ENCODE peak calls at places on chromosomes 7 and 10, in eight cellular contexts. U is heart right ventricle, B is fibroblast of lung, D is GM12865, V is endodermal cell, F is AG04450, O is right lobe of liver, S is fibroblast of pulmonary artery. I is an unnamed sample.

GRCh38 chr10:126376956-126377355 is 11.3 kb downstream of the ADAM12 start:
- DNase-seq in S (peak), F (no peak), D (no peak), V (no peak), B (peak), U (no peak), O (no peak), I (peak)

GRCh38 chr10:117886766-117887165 is 160.0 kb downstream of the RAB11FIP2 start:
- DNase-seq in U (no peak), O (no peak), B (no peak), F (no peak), V (no peak), D (no peak), S (no peak), I (no peak)

GRCh38 chr10:133334495-133335237 is 2.0 kb downstream of the CALY start:
- DNase-seq in D (no peak), B (no peak), F (no peak), O (no peak), S (no peak), V (peak), U (no peak), I (no peak)

GRCh38 chr10:35447693-35448407 is 111.5 kb downstream of the CCNY start:
- DNase-seq in D (no peak), F (no peak), B (peak), V (peak), O (peak), S (peak), U (no peak), I (peak)

GRCh38 chr7:36407636-36408550 is 18.2 kb downstream of the ANLN start:
- DNase-seq in O (no peak), D (no peak), F (no peak), U (no peak), V (no peak), B (no peak), S (no peak), I (no peak)

GRCh38 chr10:117360016-117360415 is 15.2 kb downstream of the PDZD8 start:
- DNase-seq in S (no peak), D (no peak), O (no peak), U (no peak), B (peak), V (no peak), F (no peak), I (no peak)

GRCh38 chr10:66928791-66929190 is 3.0 kb downstream of the LRRTM3 start:
- DNase-seq in F (no peak), S (no peak), V (no peak), B (no peak), U (no peak), O (no peak), D (no peak), I (no peak)

GRCh38 chr10:83606275-83606674 is 533.0 kb upstream of the GHITM start:
- DNase-seq in V (peak), F (no peak), S (peak), B (peak), D (no peak), U (no peak), O (no peak), I (peak)

GRCh38 chr10:59678884-59679301 is 30.8 kb downstream of the SLC16A9 start:
- DNase-seq in D (peak), F (no peak), B (peak), U (no peak), V (no peak), O (no peak), S (peak), I (no peak)

GRCh38 chr10:34526758-34527730 is 288.1 kb downstream of the PARD3 start:
- DNase-seq in F (peak), O (no peak), B (peak), S (peak), U (peak), V (peak), D (peak), I (peak)

GRCh38 chr10:110215286-110215685 is 7.9 kb downstream of the MXI1 start:
- DNase-seq in O (no peak), U (no peak), B (no peak), D (no peak), F (no peak), S (no peak), V (no peak), I (no peak)

GRCh38 chr7:99643464-99643863 is 26.7 kb downstream of the ZSCAN25 start:
- DNase-seq in S (no peak), U (no peak), D (no peak), O (no peak), F (no peak), V (no peak), B (no peak), I (no peak)

GRCh38 chr10:121324678-121325213 is 273.5 kb downstream of the FGFR2 start:
- DNase-seq in O (no peak), B (no peak), F (no peak), S (no peak), V (peak), D (no peak), U (no peak), I (no peak)

GRCh38 chr10:6348091-6348862 is 145.5 kb downstream of the PFKFB3 start:
- DNase-seq in V (peak), F (no peak), D (peak), U (peak), O (no peak), S (no peak), B (peak), I (no peak)

GRCh38 chr7:105887569-105888199 is 11.3 kb upstream of the ATXN7L1 start:
- DNase-seq in F (no peak), V (no peak), B (no peak), D (no peak), O (no peak), U (no peak), S (no peak), I (no peak)

GRCh38 chr7:34931739-34932138 is 105.5 kb downstream of the DPY19L1 start:
- DNase-seq in D (no peak), U (no peak), B (no peak), F (no peak), O (no peak), V (no peak), S (no peak), I (no peak)

GRCh38 chr10:63697956-63698814 is 177.0 kb downstream of the REEP3 start:
- DNase-seq in S (no peak), F (no peak), O (no peak), V (no peak), D (peak), U (no peak), B (no peak), I (no peak)

GRCh38 chr10:132805599-132805998 is 19.7 kb upstream of the NKX6-2 start:
- DNase-seq in O (no peak), V (peak), F (no peak), B (no peak), U (no peak), S (no peak), D (no peak), I (no peak)

GRCh38 chr7:111090834-111091233 is at the start of gene LRRN3:
- DNase-seq in D (no peak), F (no peak), S (peak), O (peak), V (peak), U (peak), B (peak), I (no peak)

GRCh38 chr10:97217299-97217698 is 31.5 kb upstream of the SLIT1 start:
- DNase-seq in B (no peak), U (no peak), D (no peak), F (no peak), V (no peak), O (no peak), S (no peak), I (no peak)

GRCh38 chr10:102281103-102281502 is 35.8 kb downstream of the GBF1 start:
- DNase-seq in O (no peak), D (peak), U (no peak), S (peak), B (no peak), V (no peak), F (peak), I (no peak)

GRCh38 chr10:132223156-132223590 is 36.4 kb downstream of the DPYSL4 start:
- DNase-seq in O (peak), U (peak), B (peak), D (peak), V (peak), S (peak), F (peak), I (no peak)

GRCh38 chr10:106973301-106973700 is 191.2 kb downstream of the SORCS1 start:
- DNase-seq in B (no peak), U (no peak), F (no peak), S (no peak), V (no peak), D (no peak), O (no peak), I (no peak)

GRCh38 chr7:155374276-155375252 is 76.9 kb downstream of the INSIG1 start:
- DNase-seq in U (no peak), O (no peak), V (peak), F (no peak), D (no peak), B (no peak), S (no peak), I (no peak)

GRCh38 chr10:125158528-125159485 is 1.6 kb downstream of the CTBP2 start:
- DNase-seq in D (no peak), F (no peak), V (peak), U (peak), O (peak), B (peak), S (peak), I (no peak)

GRCh38 chr10:90871279-90871760 is 454 bp upstream of the RPP30 start:
- DNase-seq in B (peak), D (peak), S (peak), U (peak), O (no peak), V (peak), F (peak), I (no peak)

GRCh38 chr10:103120977-103121735 is 71.9 kb downstream of the NT5C2 start:
- DNase-seq in D (no peak), U (no peak), O (peak), F (no peak), B (no peak), V (no peak), S (peak), I (no peak)

GRCh38 chr7:14978687-14979086 is 76.1 kb upstream of the DGKB start:
- DNase-seq in V (no peak), D (no peak), F (no peak), S (no peak), O (no peak), U (no peak), B (no peak), I (no peak)

GRCh38 chr7:98911936-98912335 is 33.6 kb downstream of the TRRAP start:
- DNase-seq in U (no peak), F (no peak), O (no peak), V (no peak), B (no peak), S (no peak), D (no peak), I (no peak)

GRCh38 chr7:31986878-31987518 is 83.2 kb downstream of the PDE1C start:
- DNase-seq in S (peak), F (peak), V (no peak), U (no peak), B (peak), D (no peak), O (no peak), I (no peak)

GRCh38 chr7:105149827-105150226 is 135.8 kb downstream of the KMT2E start:
- DNase-seq in V (no peak), B (peak), F (no peak), S (peak), O (no peak), U (no peak), D (no peak), I (no peak)

GRCh38 chr10:86449926-86450558 is 71.5 kb downstream of the WAPL start:
- DNase-seq in F (no peak), D (no peak), V (no peak), B (no peak), O (no peak), S (no peak), U (no peak), I (no peak)

GRCh38 chr10:126373982-126374381 is 14.3 kb downstream of the ADAM12 start:
- DNase-seq in O (no peak), S (no peak), U (no peak), D (no peak), V (no peak), B (peak), F (no peak), I (no peak)

GRCh38 chr7:125563964-125564529 is 634.4 kb upstream of the POT1 start:
- DNase-seq in B (no peak), U (no peak), D (no peak), S (no peak), O (no peak), F (no peak), V (peak), I (no peak)

GRCh38 chr7:1311406-1312097 is 78.9 kb downstream of the UNCX start:
- DNase-seq in B (no peak), S (no peak), D (no peak), U (no peak), O (no peak), F (no peak), V (no peak), I (no peak)

GRCh38 chr7:27165655-27166474 is 528 bp upstream of the HOXA9 start:
- DNase-seq in U (no peak), O (no peak), D (no peak), S (no peak), B (no peak), F (no peak), V (no peak), I (no peak)

GRCh38 chr10:4013651-4014085 is 228.7 kb upstream of the KLF6 start:
- DNase-seq in U (no peak), S (no peak), D (peak), O (no peak), V (no peak), B (no peak), F (no peak), I (no peak)

GRCh38 chr7:151057038-151057736 is 510 bp downstream of the CDK5 start:
- DNase-seq in B (no peak), V (no peak), S (no peak), D (no peak), U (no peak), O (no peak), F (no peak), I (no peak)

GRCh38 chr7:47557986-47558670 is 23.8 kb downstream of the TNS3 start:
- DNase-seq in V (peak), F (no peak), O (no peak), D (no peak), U (no peak), B (no peak), S (no peak), I (no peak)

GRCh38 chr7:78764571-78764970 is 688.9 kb downstream of the MAGI2 start:
- DNase-seq in V (no peak), U (no peak), O (no peak), S (no peak), D (no peak), B (no peak), F (no peak), I (no peak)

GRCh38 chr7:78769551-78770101 is 683.8 kb downstream of the MAGI2 start:
- DNase-seq in B (no peak), F (no peak), U (no peak), D (peak), S (no peak), O (no peak), V (peak), I (no peak)

GRCh38 chr7:78765985-78766729 is 687.3 kb downstream of the MAGI2 start:
- DNase-seq in U (no peak), F (no peak), V (no peak), S (no peak), B (no peak), D (no peak), O (no peak), I (no peak)

GRCh38 chr7:78770422-78771410 is 682.8 kb downstream of the MAGI2 start:
- DNase-seq in F (peak), D (peak), S (peak), B (peak), O (no peak), V (peak), U (no peak), I (no peak)

GRCh38 chr7:78768859-78769258 is 684.6 kb downstream of the MAGI2 start:
- DNase-seq in V (peak), B (no peak), D (no peak), O (no peak), S (no peak), U (no peak), F (no peak), I (no peak)
- H3K4me3 ChIP-seq in V (peak), B (no peak), D (no peak), O (no peak), S (no peak), U (peak), F (peak), I (peak)

DNA sequence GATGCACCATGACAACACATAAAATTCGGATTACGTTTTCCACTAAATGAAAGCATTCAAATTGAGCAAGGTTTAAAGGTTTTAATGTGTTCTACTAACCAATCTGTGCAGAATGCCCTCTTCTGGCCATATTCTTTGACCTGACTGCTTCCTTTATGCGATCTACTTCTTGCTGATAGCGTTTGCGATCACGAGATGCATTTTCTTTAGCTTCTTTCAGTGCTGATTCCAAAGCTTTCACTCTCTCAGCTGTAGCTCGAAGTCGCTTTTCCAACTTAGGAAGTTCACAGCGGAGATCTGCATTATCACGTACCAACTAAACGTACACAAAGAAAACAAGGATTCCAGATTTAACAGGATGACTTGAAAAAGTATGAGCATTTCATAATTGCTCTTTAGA is 39.2 kb downstream of the KIF5B start:
- DNase-seq in B (no peak), U (no peak), S (no peak), V (no peak), D (no peak), O (no peak), F (no peak), I (no peak)
- TF ChIP-seq CTCF in B (no peak), U (no peak), S (no peak), V (no peak), D (no peak), O (no peak), F (no peak), I (no peak)

GRCh38 chr7:54663603-54664234 is 95.3 kb downstream of the SEC61G start:
- DNase-seq in O (no peak), U (no peak), S (no peak), F (no peak), D (no peak), B (no peak), V (no peak), I (no peak)
- H3K4me3 ChIP-seq in O (peak), U (peak), S (no peak), F (no peak), D (peak), B (no peak), V (peak), I (peak)

GRCh38 chr10:77493851-77494788 is 143.5 kb downstream of the KCNMA1 start:
- DNase-seq in B (peak), U (no peak), S (peak), V (peak), F (no peak), D (peak), O (no peak), I (no peak)
- TF ChIP-seq CTCF in B (peak), U (peak), S (peak), V (peak), F (peak), D (no peak), O (peak), I (peak)

GRCh38 chr7:50347693-50348092 is 43.2 kb downstream of the IKZF1 start:
- DNase-seq in V (peak), O (no peak), U (no peak), B (no peak), F (no peak), S (no peak), D (no peak), I (no peak)

GRCh38 chr7:50351267-50351666 is 46.8 kb downstream of the IKZF1 start:
- DNase-seq in D (no peak), F (no peak), V (no peak), U (no peak), O (no peak), S (no peak), B (no peak), I (no peak)

GRCh38 chr7:50349963-50350944 is 45.7 kb downstream of the IKZF1 start:
- DNase-seq in F (no peak), B (no peak), D (peak), O (no peak), U (no peak), V (peak), S (no peak), I (no peak)

GRCh38 chr7:50348469-50349162 is 44.1 kb downstream of the IKZF1 start:
- DNase-seq in B (no peak), O (no peak), D (no peak), F (no peak), U (no peak), S (no peak), V (peak), I (no peak)

GRCh38 chr7:50349399-50349798 is 44.9 kb downstream of the IKZF1 start:
- DNase-seq in F (no peak), S (no peak), V (peak), D (no peak), B (no peak), O (no peak), U (no peak), I (no peak)
- H3K4me3 ChIP-seq in F (no peak), S (no peak), V (no peak), D (no peak), B (no peak), O (no peak), U (no peak), I (no peak)